ENCODE peak calls at places on chromosomes 3 and 15, in six cellular contexts. F is endothelial cell; Q is activated CD4-positive, CD25-positive, alpha-beta regulatory T cell; U is ELF-1; Y is naive thymus-derived CD8-positive, alpha-beta T cell; P is epithelial cell of esophagus. V is an unnamed sample.

GRCh38 chr3:107756649-107757048 is 233.9 kb downstream of the BBX start:
- DNase-seq in U (no peak), P (no peak), F (no peak), Q (no peak), Y (no peak), V (no peak)

GRCh38 chr15:65856821-65857455 is 12.4 kb upstream of the RAB11A start:
- DNase-seq in U (peak), P (peak), Y (peak), F (peak), Q (peak), V (peak)

GRCh38 chr3:117820900-117821299 is 1111.3 kb downstream of the TUSC7 start:
- DNase-seq in Y (no peak), P (peak), F (no peak), U (no peak), Q (no peak), V (no peak)

GRCh38 chr3:47714606-47715005 is 67.1 kb downstream of the SMARCC1 start:
- DNase-seq in Y (no peak), Q (no peak), F (no peak), U (no peak), P (no peak), V (no peak)

GRCh38 chr3:150414273-150414672 is 6.2 kb downstream of the TSC22D2 start:
- DNase-seq in P (peak), Y (no peak), U (no peak), F (no peak), Q (no peak), V (no peak)

GRCh38 chr3:179853176-179853575 is 183.6 kb downstream of the PEX5L start:
- DNase-seq in Y (no peak), Q (no peak), U (no peak), P (no peak), F (no peak), V (no peak)

GRCh38 chr3:69787436-69788168 is 48.3 kb downstream of the MITF start:
- DNase-seq in F (no peak), P (peak), Y (no peak), U (no peak), Q (no peak), V (no peak)

GRCh38 chr3:36893137-36893557 is 51.7 kb downstream of the TRANK1 start:
- DNase-seq in U (no peak), F (no peak), P (peak), Y (no peak), Q (no peak), V (no peak)

GRCh38 chr15:81504170-81504905 is 130.3 kb upstream of the TMC3 start:
- DNase-seq in U (no peak), P (peak), Y (no peak), F (no peak), Q (no peak), V (no peak)

GRCh38 chr3:196967412-196968232 is 1.0 kb downstream of the PIGZ start:
- DNase-seq in F (no peak), U (no peak), Y (no peak), P (no peak), Q (no peak), V (no peak)

GRCh38 chr3:111768571-111769100 is 90.4 kb upstream of the PHLDB2 start:
- DNase-seq in Q (no peak), Y (no peak), F (no peak), P (peak), U (no peak), V (no peak)

GRCh38 chr3:113559011-113559410 is 26.7 kb downstream of the SIDT1 start:
- DNase-seq in P (peak), Q (no peak), U (no peak), F (no peak), Y (no peak), V (no peak)

GRCh38 chr3:24343084-24343783 is 151.4 kb downstream of the THRB start:
- DNase-seq in P (peak), Y (no peak), Q (no peak), F (no peak), U (no peak), V (no peak)

GRCh38 chr3:43178891-43179366 is 73.0 kb upstream of the POMGNT2 start:
- DNase-seq in F (no peak), Y (no peak), U (no peak), P (peak), Q (no peak), V (peak)

GRCh38 chr3:147406255-147407023 is at the start of gene ZIC4:
- DNase-seq in F (no peak), U (no peak), Q (no peak), P (no peak), Y (no peak), V (no peak)

GRCh38 chr3:141444586-141445285 is 42.1 kb upstream of the RASA2 start:
- DNase-seq in Y (no peak), F (no peak), Q (no peak), U (no peak), P (no peak), V (no peak)

GRCh38 chr15:100778831-100779288 is 100.8 kb upstream of the ALDH1A3 start:
- DNase-seq in Q (no peak), F (no peak), P (no peak), Y (no peak), U (no peak), V (peak)

GRCh38 chr3:46097691-46098241 is 70.5 kb upstream of the XCR1 start:
- DNase-seq in P (no peak), Q (no peak), Y (no peak), U (no peak), F (no peak), V (no peak)

GRCh38 chr15:78353093-78353492 is 12.9 kb downstream of the CRABP1 start:
- DNase-seq in Y (no peak), Q (no peak), F (no peak), U (no peak), P (no peak), V (no peak)

GRCh38 chr15:80891006-80891405 is 98.6 kb downstream of the MESD start:
- DNase-seq in P (no peak), Q (no peak), F (no peak), Y (no peak), U (no peak), V (no peak)

GRCh38 chr15:40308844-40309189 is 1.1 kb upstream of the PLCB2 start:
- DNase-seq in U (peak), P (no peak), Q (no peak), F (no peak), Y (peak), V (peak)

GRCh38 chr3:185402561-185402960 is 39.6 kb downstream of the MAP3K13 start:
- DNase-seq in P (no peak), F (no peak), Q (no peak), U (no peak), Y (no peak), V (no peak)

GRCh38 chr15:25883860-25884259 is 20.7 kb upstream of the ATP10A start:
- DNase-seq in Q (no peak), U (no peak), F (no peak), P (peak), Y (no peak), V (no peak)

GRCh38 chr15:22845289-22845900 is 6.9 kb downstream of the NIPA2 start:
- DNase-seq in Q (no peak), P (no peak), Y (no peak), U (peak), F (no peak), V (no peak)

GRCh38 chr15:42608110-42608531 is 32.7 kb downstream of the STARD9 start:
- DNase-seq in Y (peak), P (no peak), U (no peak), F (no peak), Q (no peak), V (peak)

GRCh38 chr3:186053954-186054353 is 54.9 kb downstream of the ETV5 start:
- DNase-seq in Q (no peak), U (peak), P (no peak), Y (no peak), F (no peak), V (no peak)

GRCh38 chr3:19272296-19272695 is 124.0 kb downstream of the KCNH8 start:
- DNase-seq in U (no peak), F (no peak), P (no peak), Q (no peak), Y (no peak), V (no peak)

GRCh38 chr3:67976683-67977082 is 322.3 kb upstream of the SUCLG2 start:
- DNase-seq in Q (no peak), P (no peak), U (no peak), Y (no peak), F (no peak), V (no peak)